ENCODE peak calls at places on chromosomes 4 and X, in nine cellular contexts. K is MG63; I is activated CD4-positive, alpha-beta T cell treated with anti-CD3 and anti-CD28 coated beads, Interleukin-2, amount 10 ng/mL, durations not matched to agents 7 days and 5 days; H is stimulated activated CD8-positive, alpha-beta memory T cell treated with anti-CD3 and anti-CD28 coated beads, Interleukin-15, amount 100 ng/mL, for 48 hours; Q is HuH-7.5; M is T-helper 1 cell; L is M059J; U is PC-3; O is NCI-H446 treated with DMSO at 0.1 percent for 48 hours. J is an unnamed sample.

GRCh38 chr4:931194-931959 is 739 bp downstream of the GAK start:
- DNase-seq in K (peak; percentile 15), I (peak; percentile 14), H (no peak), Q (no peak), M (no peak), L (peak; percentile 73), U (no peak), O (no peak), J (peak; percentile 46)

GRCh38 chr4:133618963-133619362 is 469.9 kb downstream of the PCDH10 start:
- DNase-seq in K (no peak), I (no peak), H (no peak), Q (no peak), M (no peak), L (no peak), U (no peak), O (no peak), J (no peak)

GRCh38 chr4:104591505-104591904 is 96.8 kb upstream of the CXXC4 start:
- DNase-seq in K (no peak), I (no peak), H (no peak), Q (no peak), M (no peak), L (peak; percentile 8), U (no peak), O (no peak), J (no peak)

GRCh38 chrX:104310084-104310483 is 55.4 kb upstream of the ESX1 start:
- DNase-seq in K (peak; percentile 31), I (no peak), H (no peak), Q (peak; percentile 1), M (no peak), L (peak; percentile 42), U (peak; percentile 73), O (no peak), J (peak; percentile 50)

GRCh38 chrX:42678133-42678532 is 99.8 kb downstream of the PPP1R2C start:
- DNase-seq in K (peak; percentile 0), I (no peak), H (no peak), Q (no peak), M (no peak), L (peak; percentile 66), U (peak; percentile 43), O (peak; percentile 29), J (peak; percentile 4)

GRCh38 chr4:156913234-156913633 is 58.4 kb downstream of the PDGFC start:
- DNase-seq in K (no peak), I (no peak), H (no peak), Q (no peak), M (no peak), L (no peak), U (no peak), O (no peak), J (no peak)

GRCh38 chrX:10230222-10230621 is 73.4 kb downstream of the CLCN4 start:
- DNase-seq in K (no peak), I (no peak), H (no peak), Q (no peak), M (no peak), L (no peak), U (no peak), O (peak; percentile 25), J (no peak)

GRCh38 chr4:117957570-117957969 is 76.7 kb upstream of the NDST3 start:
- DNase-seq in K (no peak), I (no peak), H (no peak), Q (no peak), M (no peak), L (no peak), U (no peak), O (peak; percentile 12), J (no peak)

GRCh38 chrX:108332281-108332680 is 105.9 kb downstream of the COL4A6 start:
- DNase-seq in K (no peak), I (no peak), H (no peak), Q (no peak), M (no peak), L (no peak), U (no peak), O (no peak), J (no peak)

GRCh38 chr4:123477804-123478209 is 81.2 kb downstream of the SPRY1 start:
- DNase-seq in K (no peak), I (peak; percentile 65), H (peak; percentile 63), Q (no peak), M (peak; percentile 3), L (peak; percentile 21), U (no peak), O (no peak), J (peak; percentile 94)

GRCh38 chr4:164648151-164648848 is 105.6 kb upstream of the SMIM31 start:
- DNase-seq in K (peak; percentile 26), I (no peak), H (no peak), Q (no peak), M (no peak), L (peak; percentile 76), U (peak; percentile 91), O (no peak), J (peak; percentile 6)

J was measured in RPMI7951.